ENCODE peak calls at places on chromosomes 2 and 18, in seven cellular contexts. T is NCI-H1105; U is stimulated activated naive CD4-positive, alpha-beta T cell; I is neural crest cell; F is Daoy; O is CD4-positive, alpha-beta T cell; E is aorta. P is an unnamed sample.

GRCh38 chr2:40284797-40285196 is 167.1 kb downstream of the SLC8A1 start:
- DNase-seq in T (no peak), U (no peak), I (no peak), F (no peak), O (no peak), E (no peak), P (no peak)

GRCh38 chr18:59478591-59478990 is 119.5 kb upstream of the LMAN1 start:
- DNase-seq in T (no peak), U (no peak), I (no peak), F (no peak), O (no peak), E (no peak), P (no peak)

GRCh38 chr2:18651842-18652774 is 62.7 kb upstream of the NT5C1B start:
- DNase-seq in T (no peak), U (no peak), I (no peak), F (no peak), O (no peak), E (no peak), P (no peak)

GRCh38 chr2:217338306-217338916 is 478.5 kb upstream of the TNP1 start:
- DNase-seq in T (no peak), U (no peak), I (no peak), F (peak), O (no peak), E (no peak), P (no peak)

GRCh38 chr2:82344670-82345069 is 2040.1 kb upstream of the LRRTM1 start:
- DNase-seq in T (no peak), U (no peak), I (no peak), F (no peak), O (no peak), E (no peak), P (no peak)

GRCh38 chr2:191345788-191346187 is 100.6 kb downstream of the MYO1B start:
- DNase-seq in T (no peak), U (no peak), I (no peak), F (no peak), O (no peak), E (no peak), P (no peak)

GRCh38 chr2:176642074-176642473 is 372.8 kb downstream of the MTX2 start:
- DNase-seq in T (no peak), U (no peak), I (no peak), F (peak), O (no peak), E (no peak), P (no peak)

GRCh38 chr18:39513187-39513586 is 1947.6 kb upstream of the CELF4 start:
- DNase-seq in T (no peak), U (no peak), I (no peak), F (no peak), O (no peak), E (no peak), P (no peak)

GRCh38 chr2:158756976-158757375 is 38.1 kb upstream of the DAPL1 start:
- DNase-seq in T (no peak), U (no peak), I (no peak), F (no peak), O (no peak), E (no peak), P (no peak)

GRCh38 chr2:231605607-231606091 is 13.0 kb downstream of the TEX44 start:
- DNase-seq in T (no peak), U (no peak), I (no peak), F (no peak), O (no peak), E (no peak), P (no peak)

GRCh38 chr2:70942900-70943871 is 7.5 kb downstream of the ATP6V1B1 start:
- DNase-seq in T (no peak), U (no peak), I (peak), F (no peak), O (peak), E (peak), P (no peak)

GRCh38 chr18:11980148-11980554 is 1.2 kb upstream of the IMPA2 start:
- DNase-seq in T (no peak), U (no peak), I (no peak), F (no peak), O (no peak), E (no peak), P (no peak)

GRCh38 chr2:233476651-233477547 is 89.7 kb downstream of the USP40 start:
- DNase-seq in T (no peak), U (no peak), I (no peak), F (no peak), O (no peak), E (peak), P (no peak)

GRCh38 chr2:42959148-42959992 is 167.0 kb upstream of the HAAO start:
- DNase-seq in T (no peak), U (no peak), I (no peak), F (no peak), O (no peak), E (no peak), P (no peak)

GRCh38 chr18:42545825-42546224 is 569.7 kb downstream of the RIT2 start:
- DNase-seq in T (no peak), U (no peak), I (no peak), F (peak), O (no peak), E (no peak), P (no peak)

GRCh38 chr2:200618590-200619021 is 32.8 kb downstream of the AOX1 start:
- DNase-seq in T (no peak), U (no peak), I (no peak), F (peak), O (no peak), E (no peak), P (no peak)

GRCh38 chr2:12059616-12060441 is 313.4 kb downstream of the LPIN1 start:
- DNase-seq in T (no peak), U (no peak), I (no peak), F (peak), O (no peak), E (no peak), P (no peak)

GRCh38 chr18:35938158-35938557 is 34.3 kb upstream of the RMP24 start:
- DNase-seq in T (no peak), U (no peak), I (no peak), F (peak), O (no peak), E (no peak), P (no peak)

GRCh38 chr18:79644666-79645057 is 34.9 kb upstream of the CTDP1 start:
- DNase-seq in T (no peak), U (no peak), I (no peak), F (no peak), O (no peak), E (no peak), P (no peak)

GRCh38 chr2:71896385-71897144 is 251.1 kb downstream of the CYP26B1 start:
- DNase-seq in T (no peak), U (no peak), I (no peak), F (no peak), O (no peak), E (no peak), P (no peak)